ENCODE peak calls at places on chromosomes 12 and 14, in five cellular contexts. U is stomach, Q is esophagus muscularis mucosa, C is SK-N-SH, Y is suprapubic skin. E is an unnamed sample.

GRCh38 chr14:91405241-91405721 is 12.3 kb downstream of the CCDC88C start:
- DNase-seq in C (no peak), U (no peak), Q (no peak), Y (no peak), E (no peak)

GRCh38 chr14:26867171-26867757 is 269.4 kb upstream of the NOVA1 start:
- DNase-seq in C (no peak), Q (no peak), U (no peak), Y (no peak), E (no peak)

GRCh38 chr12:123126294-123127144 is 24.4 kb downstream of the PITPNM2 start:
- DNase-seq in C (no peak), Y (no peak), U (peak), Q (no peak), E (peak)

GRCh38 chr12:57941165-57941894 is at the start of gene ATP23:
- DNase-seq in U (peak), C (peak), Y (peak), Q (peak), E (peak)

GRCh38 chr12:62681306-62681705 is 214.7 kb downstream of the MON2 start:
- DNase-seq in Y (no peak), Q (no peak), U (no peak), C (no peak), E (no peak)

GRCh38 chr12:16110596-16110995 is 166.9 kb downstream of the SLC15A5 start:
- DNase-seq in Y (no peak), U (no peak), Q (no peak), C (no peak), E (no peak)

GRCh38 chr12:94320109-94320508 is 139.6 kb downstream of the CEP83 start:
- DNase-seq in C (no peak), U (no peak), Y (no peak), Q (no peak), E (no peak)

GRCh38 chr12:82817368-82817767 is 130.7 kb downstream of the TMTC2 start:
- DNase-seq in Y (no peak), U (no peak), Q (no peak), C (no peak), E (no peak)

GRCh38 chr12:58833844-58834243 is 86.5 kb downstream of the LRIG3 start:
- DNase-seq in Q (no peak), C (no peak), U (no peak), Y (no peak), E (no peak)

GRCh38 chr12:111038075-111038474 is 117.7 kb upstream of the MYL2 start:
- DNase-seq in Q (no peak), Y (no peak), U (no peak), C (no peak), E (no peak)

GRCh38 chr14:69648480-69649414 is 37.4 kb downstream of the SUSD6 start:
- DNase-seq in Q (no peak), C (no peak), U (no peak), Y (no peak), E (no peak)

GRCh38 chr14:34722723-34723545 is 8.5 kb upstream of the CFL2 start:
- DNase-seq in Y (no peak), Q (no peak), C (peak), U (peak), E (peak)

GRCh38 chr12:107521826-107522355 is 163.7 kb upstream of the PWP1 start:
- DNase-seq in C (no peak), Q (peak), U (no peak), Y (no peak), E (no peak)

GRCh38 chr12:114001731-114002340 is 35.7 kb upstream of the RBM19 start:
- DNase-seq in Y (no peak), Q (no peak), C (no peak), U (no peak), E (no peak)

GRCh38 chr12:14959463-14959862 is 1.9 kb downstream of the ARHGDIB start:
- DNase-seq in Q (no peak), U (no peak), C (no peak), Y (no peak), E (no peak)

GRCh38 chr14:57273236-57273635 is 4.5 kb downstream of the AP5M1 start:
- DNase-seq in Y (no peak), C (no peak), U (no peak), Q (no peak), E (no peak)

DNA sequence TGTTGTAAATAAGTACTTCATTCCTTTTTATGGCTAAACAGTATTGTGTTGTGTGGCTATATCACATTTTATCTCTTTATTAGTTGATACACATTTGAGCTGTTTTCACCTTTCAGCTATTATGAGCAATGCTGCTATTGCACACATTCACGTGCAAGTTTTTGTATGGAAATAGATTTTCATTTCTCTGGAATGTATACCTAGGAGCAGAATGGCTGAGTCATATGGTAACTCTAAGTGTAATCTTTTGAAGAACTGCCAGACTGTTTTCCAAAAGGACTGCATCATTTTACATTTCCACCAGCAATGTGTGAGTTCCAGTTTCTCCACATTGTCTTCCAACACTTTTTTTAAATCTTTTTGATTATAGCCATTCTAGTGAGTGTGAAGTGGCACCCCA is 134.0 kb downstream of the SRGAP1 start:
- DNase-seq in C (no peak), U (no peak), Q (no peak), Y (no peak), E (no peak)
- TF ChIP-seq POLR2AphosphoS5 in C (no peak), U (peak), Q (no peak), Y (no peak), E (no peak)

GRCh38 chr14:103885509-103885932 is 38.1 kb upstream of the PPP1R13B start:
- DNase-seq in Y (no peak), U (no peak), Q (no peak), C (no peak), E (no peak)
- TF ChIP-seq POLR2AphosphoS5 in Y (no peak), U (no peak), Q (no peak), C (no peak), E (no peak)

DNA sequence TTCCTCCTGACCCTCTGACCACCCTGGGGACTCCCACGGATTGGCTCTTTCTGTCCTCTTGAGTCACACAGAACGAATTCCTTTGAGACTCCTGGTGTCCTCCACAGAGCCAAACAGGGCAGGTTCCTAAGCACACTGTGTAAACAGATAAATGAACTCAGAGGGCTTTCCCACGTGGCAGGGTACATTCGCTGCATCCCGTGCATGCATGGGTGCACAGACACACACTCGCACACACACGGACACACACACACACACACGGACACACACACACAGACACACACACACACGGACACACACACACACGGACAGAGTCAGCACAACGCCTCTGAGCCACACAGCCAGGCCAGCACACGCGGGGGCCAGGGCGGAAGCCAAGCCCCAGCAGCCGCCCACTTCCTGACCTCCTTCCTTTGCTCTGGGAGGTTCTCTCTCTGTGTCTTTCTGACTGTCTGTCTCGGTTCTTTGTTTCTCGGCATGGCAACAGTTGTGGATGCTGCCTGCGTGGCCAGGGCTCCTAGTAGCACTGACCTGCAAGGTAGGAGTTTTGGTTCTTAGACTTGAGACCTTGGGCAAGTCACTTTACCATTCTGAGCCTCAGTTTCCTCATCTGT is 706 bp downstream of the CRACR2A start:
- DNase-seq in Q (peak), Y (no peak), C (peak), U (peak), E (no peak)
- TF ChIP-seq POLR2AphosphoS5 in Q (no peak), Y (no peak), C (no peak), U (no peak), E (no peak)

GRCh38 chr12:115840159-115840558 is 437.3 kb downstream of the MED13L start:
- DNase-seq in C (no peak), Q (no peak), U (no peak), Y (no peak), E (no peak)

GRCh38 chr12:115838952-115839351 is 438.5 kb downstream of the MED13L start:
- DNase-seq in Y (no peak), Q (no peak), C (no peak), U (no peak), E (no peak)

GRCh38 chr12:115833704-115834103 is 443.8 kb downstream of the MED13L start:
- DNase-seq in U (no peak), C (no peak), Y (no peak), Q (no peak), E (no peak)

GRCh38 chr12:115837220-115837619 is 440.3 kb downstream of the MED13L start:
- DNase-seq in Y (no peak), Q (no peak), U (no peak), C (no peak), E (no peak)

DNA sequence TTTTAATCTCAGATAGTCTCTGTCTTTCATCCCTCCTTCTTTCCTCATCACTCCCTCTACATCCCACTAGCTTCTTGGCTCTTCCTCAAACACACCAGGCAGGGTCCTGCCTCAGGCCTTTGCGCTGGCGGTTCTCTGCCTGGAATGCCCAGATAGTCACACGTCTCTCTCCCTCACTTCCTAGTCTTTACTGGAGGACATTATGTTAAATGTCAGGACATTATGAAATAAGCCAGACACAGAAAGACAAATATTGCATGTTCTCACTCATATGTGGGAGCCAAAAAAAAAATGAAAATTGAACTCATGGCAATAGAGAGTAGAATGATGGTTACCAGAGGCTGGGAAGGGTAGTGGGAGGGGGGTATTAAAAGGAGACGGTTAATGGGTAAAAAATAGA is 442.0 kb downstream of the MED13L start:
- DNase-seq in C (peak), U (no peak), Q (no peak), Y (no peak), E (no peak)
- TF ChIP-seq POLR2AphosphoS5 in C (no peak), U (no peak), Q (no peak), Y (no peak), E (peak)

GRCh38 chr14:93040443-93040842 is 75.3 kb downstream of the ITPK1 start:
- DNase-seq in Q (no peak), Y (no peak), U (peak), C (no peak), E (no peak)
- TF ChIP-seq POLR2AphosphoS5 in Q (peak), Y (no peak), U (no peak), C (no peak), E (no peak)

GRCh38 chr14:76371066-76371465 is 4.9 kb upstream of the ESRRB start:
- DNase-seq in Q (no peak), U (no peak), C (peak), Y (no peak), E (no peak)

GRCh38 chr14:76375484-76375883 is 453 bp upstream of the ESRRB start:
- DNase-seq in Q (no peak), C (no peak), Y (no peak), U (no peak), E (no peak)

GRCh38 chr14:76376409-76376877 is 506 bp downstream of the ESRRB start:
- DNase-seq in C (no peak), U (no peak), Y (no peak), Q (no peak), E (no peak)

GRCh38 chr14:76376001-76376404 is at the start of gene ESRRB:
- DNase-seq in Y (no peak), Q (no peak), C (peak), U (no peak), E (no peak)

GRCh38 chr14:76373456-76373855 is 2.5 kb upstream of the ESRRB start:
- DNase-seq in U (no peak), C (no peak), Q (no peak), Y (no peak), E (no peak)
- TF ChIP-seq POLR2AphosphoS5 in U (no peak), C (no peak), Q (no peak), Y (no peak), E (no peak)